ENCODE peak calls at places on chromosomes 2 and 18, in eight cellular contexts. A, Y, F, O, B, L, Q and H are unnamed samples.

GRCh38 chr2:219565130-219566080 is 5.9 kb downstream of the OBSL1 start:
- DNase-seq in Y (no peak), F (no peak), O (no peak), Q (no peak), A (no peak), B (no peak), L (no peak), H (no peak)

GRCh38 chr2:177666408-177666807 is 273.8 kb downstream of the AGPS start:
- DNase-seq in Y (no peak), L (no peak), A (no peak), F (no peak), B (no peak), Q (no peak), O (no peak), H (no peak)

GRCh38 chr2:239316562-239317465 is 84.0 kb downstream of the HDAC4 start:
- DNase-seq in L (peak), Q (no peak), A (no peak), B (peak), Y (peak), F (peak), O (peak), H (no peak)

GRCh38 chr2:18077724-18078123 is 199.3 kb downstream of the KCNS3 start:
- DNase-seq in Q (no peak), F (no peak), A (no peak), Y (no peak), L (no peak), B (no peak), O (no peak), H (no peak)

GRCh38 chr18:70454705-70455322 is 166.0 kb downstream of the SOCS6 start:
- DNase-seq in Q (peak), B (no peak), L (no peak), O (no peak), A (peak), F (no peak), Y (no peak), H (no peak)

GRCh38 chr2:121471571-121472464 is 58.9 kb upstream of the RNU4ATAC start:
- DNase-seq in Q (no peak), F (no peak), L (no peak), A (no peak), B (no peak), O (no peak), Y (no peak), H (no peak)

GRCh38 chr2:65530547-65531320 is 98.3 kb upstream of the SPRED2 start:
- DNase-seq in O (no peak), L (no peak), F (no peak), Q (no peak), B (no peak), A (no peak), Y (no peak), H (no peak)

GRCh38 chr2:230888824-230889400 is 24.2 kb downstream of the ITM2C start:
- DNase-seq in O (no peak), Y (no peak), Q (no peak), B (no peak), A (no peak), F (no peak), L (no peak), H (no peak)

GRCh38 chr2:211898697-211899096 is 639.9 kb downstream of the ERBB4 start:
- DNase-seq in Q (no peak), F (no peak), L (no peak), B (no peak), Y (no peak), A (no peak), O (no peak), H (no peak)

GRCh38 chr2:173806761-173807160 is 158.4 kb downstream of the SP3 start:
- DNase-seq in A (no peak), B (no peak), O (no peak), Y (no peak), L (no peak), F (no peak), Q (no peak), H (no peak)

GRCh38 chr2:84526562-84526961 is 10.3 kb downstream of the DNAH6 start:
- DNase-seq in Q (no peak), B (no peak), Y (no peak), F (no peak), A (no peak), L (no peak), O (no peak), H (no peak)
- TF ChIP-seq CTCF in Q (no peak), B (no peak), Y (no peak), F (no peak), A (no peak), L (peak), O (no peak), H (no peak)

GRCh38 chr2:112783187-112783721 is 1.0 kb downstream of the IL1A start:
- DNase-seq in F (no peak), O (no peak), A (no peak), Y (no peak), L (no peak), Q (no peak), B (no peak), H (no peak)

GRCh38 chr2:112787294-112787693 is 3.0 kb upstream of the IL1A start:
- DNase-seq in A (no peak), B (no peak), F (no peak), Q (no peak), O (no peak), Y (no peak), L (no peak), H (no peak)

GRCh38 chr2:112787729-112788401 is 3.6 kb upstream of the IL1A start:
- DNase-seq in Q (no peak), Y (no peak), A (no peak), F (no peak), L (no peak), B (no peak), O (no peak), H (no peak)

GRCh38 chr2:112782234-112782799 is 2.0 kb downstream of the IL1A start:
- DNase-seq in Y (no peak), F (no peak), O (no peak), L (no peak), A (no peak), B (no peak), Q (no peak), H (no peak)

DNA sequence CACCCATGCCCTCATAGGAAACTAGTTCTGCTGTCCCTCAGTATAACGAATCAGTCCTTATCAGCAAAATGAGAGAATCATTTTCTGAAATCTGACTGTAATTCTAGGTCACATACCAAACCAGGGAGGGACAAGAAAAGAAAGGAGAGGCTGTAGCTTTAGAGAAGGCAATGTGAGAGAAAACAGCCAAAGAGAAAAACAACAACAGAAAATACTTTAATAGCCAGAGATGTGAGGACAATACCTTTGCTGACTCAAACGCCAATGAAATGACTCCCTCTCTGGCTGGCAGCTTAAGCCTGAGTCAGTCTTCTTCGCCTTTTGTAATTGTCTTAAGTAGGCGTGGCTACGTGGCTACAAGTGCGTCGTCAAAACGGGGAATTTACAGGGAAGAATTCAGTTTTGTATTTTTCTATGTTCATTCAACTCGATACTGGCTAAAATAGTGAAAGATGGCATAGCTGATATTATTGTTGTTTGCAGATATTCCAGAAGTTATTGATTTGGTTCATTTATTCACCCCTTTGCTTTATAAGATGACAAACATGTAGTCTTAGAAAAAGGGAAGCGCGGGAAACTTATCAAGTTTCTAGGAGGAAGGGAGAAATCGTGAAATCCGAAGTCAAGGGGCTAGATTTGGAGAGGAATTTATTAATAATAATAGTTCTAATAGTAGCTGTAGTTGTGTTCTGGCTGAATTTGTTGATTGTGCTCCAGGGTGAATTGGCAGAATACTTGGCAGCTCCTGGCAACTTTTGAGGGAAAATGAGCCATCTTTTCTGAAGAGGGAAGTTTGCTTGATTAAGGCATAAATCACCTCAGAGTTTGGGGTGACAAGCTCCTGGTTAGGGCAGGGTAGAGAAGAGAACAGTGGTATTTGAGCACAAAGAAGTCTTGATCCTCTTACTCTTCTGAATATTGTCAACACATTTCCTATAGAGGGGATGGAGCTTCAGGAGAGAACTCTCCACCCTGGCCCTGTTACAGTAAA is at the start of gene IL1A:
- DNase-seq in B (no peak), O (no peak), Q (no peak), F (no peak), A (no peak), Y (no peak), L (no peak), H (no peak)
- H3K27ac ChIP-seq in B (no peak), O (no peak), Q (no peak), F (no peak), A (no peak), Y (no peak), L (no peak), H (no peak)

GRCh38 chr2:226213717-226214116 is 585.9 kb downstream of the IRS1 start:
- DNase-seq in O (no peak), B (no peak), A (no peak), Y (no peak), F (no peak), Q (no peak), L (no peak), H (no peak)

GRCh38 chr2:226211439-226211838 is 588.2 kb downstream of the IRS1 start:
- DNase-seq in Q (no peak), B (no peak), F (no peak), Y (no peak), L (no peak), A (peak), O (no peak), H (no peak)

GRCh38 chr2:226207671-226208070 is 591.9 kb downstream of the IRS1 start:
- DNase-seq in Q (peak), O (no peak), Y (no peak), A (no peak), B (no peak), F (no peak), L (no peak), H (no peak)

DNA sequence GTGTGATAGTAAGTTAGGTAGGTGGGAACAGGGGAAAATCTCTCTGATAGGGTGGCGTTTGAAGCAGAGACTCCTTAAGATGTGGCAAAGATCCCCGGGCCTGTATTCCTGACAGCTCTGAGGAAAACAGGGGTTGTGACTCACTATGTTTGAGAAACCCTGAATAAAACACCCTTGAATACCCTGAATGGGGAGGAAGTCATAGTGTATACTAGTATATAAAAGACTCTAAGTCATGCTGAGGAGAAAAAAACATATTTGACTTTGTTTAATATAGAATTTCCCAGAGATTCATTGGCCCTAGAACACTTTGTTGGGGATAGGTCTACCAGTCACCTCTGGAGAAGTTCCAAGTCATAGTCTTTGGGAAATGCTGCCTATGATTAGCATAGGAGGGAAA is 590.9 kb downstream of the IRS1 start:
- DNase-seq in F (no peak), B (no peak), O (no peak), L (no peak), Q (no peak), Y (no peak), A (no peak), H (no peak)
- TF ChIP-seq CTCF in F (no peak), B (no peak), O (no peak), L (no peak), Q (no peak), Y (no peak), A (no peak), H (no peak)

DNA sequence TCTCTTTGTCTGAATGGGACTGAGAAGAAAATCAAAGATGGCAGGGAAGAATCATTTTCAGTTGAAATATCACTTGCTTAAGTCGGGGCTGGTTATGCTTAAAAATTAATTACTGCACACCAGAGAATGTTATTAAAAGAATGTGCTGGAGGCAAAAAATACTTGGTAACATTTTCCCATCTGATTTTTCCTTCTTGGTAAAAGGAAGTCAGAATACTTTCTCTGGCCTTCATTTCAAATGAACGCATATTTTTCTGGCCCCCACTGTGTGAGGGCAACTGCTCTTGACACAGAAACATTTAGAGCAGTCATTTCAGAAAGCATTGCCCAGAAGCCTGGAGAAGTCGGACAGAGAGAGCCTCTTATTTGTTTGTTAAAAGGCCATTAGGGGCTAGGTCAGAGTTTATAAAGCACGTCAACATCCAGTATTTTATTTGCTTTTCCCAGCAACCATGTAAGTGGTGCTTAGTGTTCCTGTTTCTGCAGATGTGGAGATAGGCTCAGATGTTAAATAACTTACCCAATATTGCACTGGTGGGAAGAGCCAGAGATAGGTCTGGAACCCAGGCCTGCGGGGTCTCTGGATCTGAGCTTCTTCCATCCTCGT is 32.9 kb upstream of the LYPD6B start:
- DNase-seq in F (no peak), A (no peak), L (no peak), B (no peak), Q (no peak), O (no peak), Y (no peak), H (no peak)
- H3K27ac ChIP-seq in F (no peak), A (peak), L (no peak), B (no peak), Q (no peak), O (no peak), Y (no peak), H (no peak)

DNA sequence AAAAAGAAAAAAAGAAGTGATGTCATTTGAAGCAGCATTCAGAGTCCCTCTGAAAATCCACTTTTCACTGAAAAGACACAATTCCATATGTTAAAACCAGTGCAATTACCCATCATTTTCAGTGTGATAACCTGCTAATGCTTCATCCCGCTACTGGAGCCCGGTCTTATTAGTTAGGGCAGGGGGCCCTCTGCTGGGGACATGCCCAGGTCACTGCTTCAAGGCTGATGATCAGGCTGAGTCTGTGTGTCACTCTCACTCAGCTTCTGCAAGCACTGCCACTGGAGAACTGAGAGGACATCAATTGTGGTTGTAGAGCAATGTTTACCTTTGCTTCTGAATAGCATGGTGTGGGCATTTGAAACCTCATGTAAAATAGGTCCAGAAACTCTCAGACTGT is 49.1 kb upstream of the NXPH2 start:
- DNase-seq in L (no peak), A (peak), B (no peak), O (peak), F (no peak), Y (no peak), Q (peak), H (no peak)
- TF ChIP-seq CTCF in L (peak), A (peak), B (no peak), O (no peak), F (peak), Y (no peak), Q (peak), H (no peak)

GRCh38 chr2:43007901-43008300 is 215.5 kb upstream of the HAAO start:
- DNase-seq in B (peak), L (no peak), Y (no peak), F (no peak), O (no peak), Q (no peak), A (no peak), H (no peak)
- H3K27ac ChIP-seq in B (no peak), L (no peak), Y (no peak), F (no peak), O (no peak), Q (no peak), A (no peak), H (no peak)